ENCODE peak calls at places on chromosomes 16 and 17, in nine cellular contexts. P is GM23338, X is PC-3, O is GM23248, S is SK-N-SH, G is HCT116, Z is OCI-LY7, N is MM.1S, C is hepatocyte. B is an unnamed sample.

GRCh38 chr16:58507195-58507962 is 7.4 kb downstream of the NDRG4 start:
- DNase-seq in P (peak), X (no peak), O (no peak), S (no peak), G (no peak), Z (no peak), N (no peak), C (no peak), B (no peak)

GRCh38 chr16:56961851-56962281 is at the start of gene CETP:
- DNase-seq in P (no peak), X (no peak), O (no peak), S (no peak), G (no peak), Z (no peak), N (no peak), C (no peak), B (no peak)

GRCh38 chr16:50267651-50268050 is 1.3 kb downstream of the ADCY7 start:
- DNase-seq in P (no peak), X (no peak), O (no peak), S (no peak), G (no peak), Z (peak), N (no peak), C (no peak), B (no peak)

GRCh38 chr16:69179255-69180010 is 7.5 kb upstream of the SNTB2 start:
- DNase-seq in P (no peak), X (peak), O (peak), S (peak), G (no peak), Z (no peak), N (peak), C (peak), B (no peak)

GRCh38 chr17:45640141-45640850 is 143.8 kb upstream of the CRHR1 start:
- DNase-seq in P (peak), X (peak), O (peak), S (peak), G (peak), Z (peak), N (peak), C (peak), B (peak)

GRCh38 chr16:648786-649589 is at the start of gene WDR90:
- DNase-seq in P (peak), X (peak), O (peak), S (peak), G (peak), Z (peak), N (peak), C (peak), B (peak)

GRCh38 chr17:48335858-48336500 is 94.0 kb downstream of the SKAP1 start:
- DNase-seq in P (peak), X (peak), O (peak), S (peak), G (peak), Z (peak), N (peak), C (peak), B (peak)

GRCh38 chr16:31471875-31472558 is at the start of gene TGFB1I1:
- DNase-seq in P (peak), X (peak), O (peak), S (peak), G (no peak), Z (no peak), N (no peak), C (peak), B (peak)

GRCh38 chr17:79243603-79243990 is 169.0 kb downstream of the ENGASE start:
- DNase-seq in P (no peak), X (no peak), O (no peak), S (no peak), G (no peak), Z (no peak), N (no peak), C (no peak), B (no peak)

GRCh38 chr16:82011199-82011641 is at the start of gene SDR42E1:
- DNase-seq in P (peak), X (no peak), O (no peak), S (no peak), G (peak), Z (peak), N (peak), C (no peak), B (no peak)

GRCh38 chr17:7579001-7579838 is at the start of gene CD68:
- DNase-seq in P (peak), X (peak), O (peak), S (peak), G (peak), Z (peak), N (peak), C (peak), B (no peak)

GRCh38 chr16:81600275-81600674 is 155.7 kb downstream of the CMIP start:
- DNase-seq in P (no peak), X (peak), O (peak), S (peak), G (no peak), Z (no peak), N (no peak), C (peak), B (peak)

GRCh38 chr16:20906225-20906870 is 5.8 kb downstream of the LYRM1 start:
- DNase-seq in P (no peak), X (peak), O (peak), S (no peak), G (no peak), Z (no peak), N (no peak), C (no peak), B (no peak)

GRCh38 chr17:32510466-32510865 is 23.7 kb downstream of the CDK5R1 start:
- DNase-seq in P (no peak), X (no peak), O (no peak), S (no peak), G (no peak), Z (no peak), N (no peak), C (no peak), B (no peak)

GRCh38 chr16:54370653-54371052 is 84.1 kb upstream of the IRX3 start:
- DNase-seq in P (peak), X (no peak), O (no peak), S (no peak), G (no peak), Z (no peak), N (no peak), C (peak), B (peak)

GRCh38 chr17:43832168-43832975 is 574 bp downstream of the MPP3 start:
- DNase-seq in P (peak), X (peak), O (peak), S (peak), G (no peak), Z (no peak), N (no peak), C (peak), B (peak)

GRCh38 chr17:12627776-12628491 is 37.8 kb upstream of the MYOCD start:
- DNase-seq in P (no peak), X (no peak), O (no peak), S (no peak), G (no peak), Z (no peak), N (no peak), C (peak), B (no peak)

GRCh38 chr17:71966459-71967313 is 154.1 kb upstream of the SOX9 start:
- DNase-seq in P (no peak), X (no peak), O (peak), S (no peak), G (no peak), Z (no peak), N (no peak), C (no peak), B (no peak)

GRCh38 chr17:20896153-20896649 is 146.6 kb downstream of the USP22 start:
- DNase-seq in P (peak), X (no peak), O (peak), S (no peak), G (no peak), Z (no peak), N (no peak), C (no peak), B (no peak)

GRCh38 chr17:7747586-7747985 is 30.0 kb downstream of the DNAH2 start:
- DNase-seq in P (no peak), X (peak), O (peak), S (no peak), G (no peak), Z (no peak), N (no peak), C (no peak), B (no peak)

GRCh38 chr17:80125656-80126448 is 21.1 kb downstream of the EIF4A3 start:
- DNase-seq in P (no peak), X (no peak), O (peak), S (no peak), G (no peak), Z (no peak), N (no peak), C (no peak), B (no peak)

GRCh38 chr16:89764711-89765201 is 43.4 kb downstream of the ZNF276 start:
- DNase-seq in P (no peak), X (no peak), O (no peak), S (no peak), G (no peak), Z (peak), N (peak), C (no peak), B (no peak)

GRCh38 chr16:68286153-68287074 is 22.1 kb downstream of the SLC7A6 start:
- DNase-seq in P (no peak), X (no peak), O (no peak), S (no peak), G (no peak), Z (peak), N (peak), C (no peak), B (no peak)

GRCh38 chr16:627458-628239 is 3.1 kb upstream of the WFIKKN1 start:
- DNase-seq in P (no peak), X (peak), O (peak), S (no peak), G (no peak), Z (no peak), N (no peak), C (peak), B (no peak)

DNA sequence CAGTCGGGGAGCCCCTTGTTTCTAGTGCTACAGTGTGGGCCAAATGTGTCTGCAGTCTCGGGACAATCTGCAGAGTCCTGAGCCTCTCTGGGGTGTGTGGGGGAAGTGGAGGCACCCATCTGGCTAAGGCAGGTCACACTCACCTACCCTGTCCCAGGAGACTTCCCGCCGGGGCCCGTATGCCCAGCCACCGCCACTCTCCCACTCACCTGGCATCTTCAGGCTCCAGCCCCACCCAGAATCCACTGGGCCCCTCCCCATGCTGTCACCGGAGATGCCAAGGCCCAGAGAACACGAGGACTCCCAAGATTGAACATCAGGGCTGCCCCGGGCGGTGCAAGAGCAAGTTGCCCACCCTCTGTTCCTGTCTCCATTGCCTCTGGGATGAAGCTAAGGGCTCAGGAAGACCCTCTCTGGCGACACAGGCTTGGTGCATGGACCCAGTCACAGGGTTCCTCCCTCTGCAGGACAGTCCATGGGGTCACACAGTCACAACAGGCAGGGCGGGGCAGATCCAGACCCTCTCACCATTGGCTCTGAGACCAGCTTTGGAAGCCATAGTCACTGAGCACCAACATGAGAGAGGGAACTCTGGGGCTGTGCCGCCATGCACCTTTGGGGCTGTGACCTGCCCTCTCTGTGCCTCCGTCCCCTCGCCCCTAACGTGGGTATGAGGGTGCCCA is 38.1 kb downstream of the SREBF1 start:
- DNase-seq in P (no peak), X (no peak), O (no peak), S (no peak), G (no peak), Z (no peak), N (no peak), C (no peak), B (no peak)
- TF ChIP-seq EZH2phosphoT487 in P (no peak), X (no peak), O (no peak), S (no peak), G (no peak), Z (no peak), N (no peak), C (no peak), B (no peak)

DNA sequence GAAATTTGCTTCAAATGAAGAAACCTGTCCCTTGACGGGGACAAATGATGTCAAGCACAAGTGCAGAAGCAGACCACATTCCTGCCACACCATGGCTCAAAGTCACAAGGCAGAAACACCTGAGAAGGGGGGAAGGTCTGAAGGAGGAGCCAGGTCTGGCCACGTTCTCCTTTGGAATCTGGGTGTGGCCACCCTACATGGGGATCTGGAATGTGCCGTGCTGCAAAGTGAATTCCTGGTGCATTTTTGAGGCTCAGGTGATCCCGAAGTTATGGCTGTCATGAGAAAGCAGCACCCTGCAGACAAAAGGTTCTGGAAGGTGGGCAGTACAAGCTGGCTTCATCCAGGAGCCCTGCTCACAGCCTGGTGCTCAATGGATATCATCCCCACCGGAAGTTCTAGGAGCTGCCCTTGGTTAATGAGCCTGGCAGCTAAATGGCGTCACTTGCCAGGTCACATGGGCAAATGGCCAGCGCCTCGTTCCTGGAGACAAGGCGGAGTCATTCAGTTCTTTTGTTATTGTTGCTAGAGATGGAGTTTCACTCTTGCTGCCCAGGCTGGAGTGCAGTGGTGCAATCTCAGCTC is 20.1 kb upstream of the ADCY9 start:
- DNase-seq in P (peak), X (peak), O (peak), S (no peak), G (peak), Z (no peak), N (no peak), C (peak), B (no peak)
- H3K4me2 ChIP-seq in P (no peak), X (peak), O (no peak), S (no peak), G (peak), Z (no peak), N (peak), C (no peak), B (no peak)

GRCh38 chr16:87043273-87044030 is 273.7 kb downstream of the C16orf95 start:
- DNase-seq in P (no peak), X (no peak), O (peak), S (no peak), G (no peak), Z (no peak), N (no peak), C (no peak), B (no peak)
- TF ChIP-seq EZH2phosphoT487 in P (no peak), X (no peak), O (no peak), S (no peak), G (no peak), Z (no peak), N (no peak), C (no peak), B (no peak)

GRCh38 chr17:36935681-36936454 is 1.4 kb upstream of the LHX1 start:
- DNase-seq in P (peak), X (no peak), O (no peak), S (peak), G (no peak), Z (no peak), N (no peak), C (no peak), B (peak)

GRCh38 chr17:36937961-36938565 is 788 bp downstream of the LHX1 start:
- DNase-seq in P (peak), X (no peak), O (peak), S (peak), G (no peak), Z (no peak), N (no peak), C (no peak), B (peak)

GRCh38 chr17:36938566-36939058 is 1.3 kb downstream of the LHX1 start:
- DNase-seq in P (no peak), X (no peak), O (no peak), S (no peak), G (no peak), Z (no peak), N (no peak), C (no peak), B (peak)

GRCh38 chr17:36936455-36936934 is 780 bp upstream of the LHX1 start:
- DNase-seq in P (peak), X (no peak), O (no peak), S (peak), G (no peak), Z (no peak), N (no peak), C (no peak), B (peak)

DNA sequence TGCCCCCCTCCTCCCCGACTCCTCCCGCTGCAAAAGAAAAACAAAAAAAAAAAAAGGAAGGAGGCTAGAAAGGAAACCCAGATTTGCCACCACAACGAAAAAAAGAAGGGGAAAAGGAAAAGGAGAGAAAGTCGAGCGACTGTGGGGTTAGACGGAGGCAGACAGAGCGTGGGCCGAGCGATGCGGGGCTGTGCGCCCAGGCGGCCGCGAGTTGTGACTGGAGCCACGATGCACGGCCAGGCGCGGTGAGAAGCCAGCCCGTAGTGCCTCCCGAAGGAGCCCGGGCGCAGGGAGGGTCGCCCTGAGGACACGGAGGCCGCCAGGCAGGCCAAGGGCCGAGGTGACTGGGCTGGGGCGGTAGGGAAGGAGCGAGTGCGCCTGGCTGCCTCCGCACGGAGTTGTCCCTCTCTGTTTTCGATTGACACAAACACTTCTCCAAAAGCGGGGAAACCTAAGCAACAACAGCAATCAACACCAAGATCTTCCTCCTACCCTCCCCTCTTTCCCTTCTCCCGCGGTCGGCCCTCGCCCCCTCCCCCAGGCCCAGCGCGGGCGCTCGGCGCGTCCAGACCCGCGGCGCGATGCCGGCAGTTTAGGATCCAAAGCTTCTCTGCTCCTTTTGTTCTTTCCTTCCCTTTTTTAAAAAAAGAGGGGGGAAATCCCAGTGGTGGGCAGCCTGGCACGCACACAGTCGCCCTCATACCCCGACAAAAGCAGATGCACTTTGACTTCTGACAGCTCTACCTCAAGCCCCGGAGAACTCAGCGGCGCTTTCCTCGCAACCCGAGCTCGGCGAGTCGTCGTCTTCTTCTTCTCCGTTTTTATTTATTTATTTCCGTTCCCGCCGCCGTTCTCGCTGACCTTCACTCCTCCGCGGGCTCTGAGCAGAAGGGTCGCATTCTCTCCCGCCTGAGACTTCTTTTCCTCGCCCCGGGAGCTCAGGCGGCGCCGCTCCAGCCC is at the start of gene LHX1:
- DNase-seq in P (peak), X (no peak), O (no peak), S (peak), G (no peak), Z (no peak), N (no peak), C (no peak), B (peak)
- H3K4me2 ChIP-seq in P (peak), X (peak), O (no peak), S (peak), G (peak), Z (peak), N (peak), C (peak), B (peak)

GRCh38 chr17:19763416-19763815 is 15.3 kb upstream of the ALDH3A1 start:
- DNase-seq in P (no peak), X (no peak), O (no peak), S (no peak), G (no peak), Z (no peak), N (no peak), C (no peak), B (no peak)
- TF ChIP-seq EZH2phosphoT487 in P (no peak), X (no peak), O (no peak), S (no peak), G (no peak), Z (no peak), N (no peak), C (no peak), B (no peak)

B was measured in neural progenitor cell.